ENCODE peak calls at places on chromosomes 2 and 18, in five cellular contexts. H is endodermal cell; C is neural progenitor cell; U is CD8-positive, alpha-beta T cell; F is GM23248. P is an unnamed sample.

GRCh38 chr2:67985586-67985985 is 77.2 kb downstream of the C1D start:
- DNase-seq in H (no peak), C (no peak), U (no peak), F (no peak), P (no peak)

GRCh38 chr2:232513389-232513788 is 6.8 kb upstream of the PRSS56 start:
- DNase-seq in H (no peak), C (no peak), U (no peak), F (no peak), P (no peak)

GRCh38 chr2:87403893-87404175 is 344.1 kb upstream of the PLGLB2 start:
- DNase-seq in H (peak), C (no peak), U (no peak), F (no peak), P (no peak)

GRCh38 chr2:133525751-133526467 is 42.4 kb downstream of the NCKAP5 start:
- DNase-seq in H (no peak), C (no peak), U (no peak), F (no peak), P (no peak)

GRCh38 chr2:240701736-240702639 is 10.3 kb downstream of the AQP12A start:
- DNase-seq in H (no peak), C (no peak), U (no peak), F (no peak), P (no peak)

GRCh38 chr18:58556333-58557012 is 72.4 kb downstream of the ALPK2 start:
- DNase-seq in H (peak), C (peak), U (no peak), F (no peak), P (no peak)

GRCh38 chr18:33951031-33951430 is 273.7 kb downstream of the NOL4 start:
- DNase-seq in H (no peak), C (no peak), U (no peak), F (no peak), P (no peak)

GRCh38 chr18:63511285-63511684 is 30.9 kb upstream of the SERPINB12 start:
- DNase-seq in H (peak), C (peak), U (no peak), F (no peak), P (no peak)